ENCODE peak calls at places on chromosomes 1 and 21, in eight cellular contexts. W, U, J, O, A, G, E and Y are unnamed samples.

GRCh38 chr1:199698222-199698621 is 329.3 kb upstream of the NR5A2 start:
- DNase-seq in O (no peak), E (no peak), U (no peak), A (no peak), G (no peak), J (no peak), W (no peak), Y (no peak)

GRCh38 chr1:222096476-222096772 is 354.5 kb upstream of the DUSP10 start:
- DNase-seq in J (no peak), W (no peak), A (no peak), U (no peak), O (no peak), E (no peak), G (no peak), Y (no peak)

GRCh38 chr1:238252033-238252802 is 361.5 kb upstream of the ZP4 start:
- DNase-seq in J (no peak), W (peak; percentile 80), A (no peak), G (peak; percentile 58), O (peak; percentile 66), U (no peak), E (peak; percentile 57), Y (peak; percentile 34)

GRCh38 chr1:211345719-211346118 is 19.1 kb downstream of the TRAF5 start:
- DNase-seq in O (peak; percentile 36), A (no peak), U (no peak), W (peak; percentile 52), E (no peak), G (no peak), J (no peak), Y (no peak)

GRCh38 chr1:162497723-162498441 is at the start of gene UHMK1:
- DNase-seq in O (peak; percentile 95), E (peak; percentile 67), W (peak; percentile 81), J (peak; percentile 74), A (peak; percentile 92), G (peak; percentile 84), U (peak; percentile 57), Y (peak; percentile 86)

GRCh38 chr1:21631944-21632887 is 36.9 kb downstream of the RAP1GAP start:
- DNase-seq in W (no peak), U (no peak), J (no peak), O (peak; percentile 33), E (no peak), A (no peak), G (no peak), Y (no peak)

GRCh38 chr1:55071477-55071876 is 32.1 kb downstream of the PCSK9 start:
- DNase-seq in G (peak; percentile 46), A (peak; percentile 63), W (peak; percentile 67), U (no peak), J (no peak), E (peak; percentile 25), O (peak; percentile 86), Y (no peak)

GRCh38 chr21:45267390-45267760 is 20.3 kb downstream of the POFUT2 start:
- DNase-seq in G (no peak), J (no peak), U (no peak), A (no peak), W (no peak), O (no peak), E (no peak), Y (no peak)

GRCh38 chr21:21216013-21216412 is 217.8 kb downstream of the NCAM2 start:
- DNase-seq in A (no peak), W (no peak), O (no peak), U (no peak), G (no peak), E (no peak), J (no peak), Y (no peak)

GRCh38 chr1:18211764-18212163 is 104.2 kb downstream of the IGSF21 start:
- DNase-seq in G (no peak), O (no peak), W (no peak), U (no peak), E (no peak), J (no peak), A (no peak), Y (no peak)

GRCh38 chr1:966603-967295 is 467 bp downstream of the PLEKHN1 start:
- DNase-seq in U (no peak), A (peak; percentile 57), G (peak; percentile 90), W (peak; percentile 69), O (peak; percentile 44), E (no peak), J (no peak), Y (no peak)

GRCh38 chr1:189851806-189852367 is 625.8 kb downstream of the BRINP3 start:
- DNase-seq in O (no peak), G (peak; percentile 1), E (no peak), U (no peak), A (no peak), W (no peak), J (no peak), Y (no peak)

GRCh38 chr1:16155537-16156410 is at the start of gene EPHA2:
- DNase-seq in U (no peak), A (peak; percentile 90), O (peak; percentile 83), E (peak; percentile 80), J (peak; percentile 81), W (peak; percentile 97), G (peak; percentile 91), Y (peak; percentile 61)

GRCh38 chr1:59645893-59646292 is 168.9 kb upstream of the HOOK1 start:
- DNase-seq in G (no peak), W (no peak), J (no peak), A (no peak), O (no peak), E (no peak), U (peak; percentile 57), Y (no peak)

GRCh38 chr1:45928486-45929205 is 125.2 kb downstream of the MAST2 start:
- DNase-seq in G (no peak), E (no peak), W (no peak), J (no peak), A (no peak), O (peak; percentile 56), U (no peak), Y (no peak)

GRCh38 chr1:59230622-59231021 is 66.3 kb upstream of the FGGY start:
- DNase-seq in E (no peak), A (no peak), U (no peak), W (no peak), O (no peak), G (no peak), J (no peak), Y (no peak)

GRCh38 chr21:43721225-43721605 is 2.3 kb downstream of the PDXK start:
- DNase-seq in A (no peak), O (no peak), J (no peak), G (no peak), U (no peak), E (no peak), W (no peak), Y (no peak)

GRCh38 chr1:51234721-51235425 is 1.2 kb upstream of the RNF11 start:
- DNase-seq in A (peak; percentile 39), U (no peak), J (no peak), G (peak; percentile 60), W (no peak), E (no peak), O (peak; percentile 41), Y (no peak)

GRCh38 chr1:46094454-46094853 is 38.0 kb downstream of the PIK3R3 start:
- DNase-seq in W (no peak), J (no peak), E (no peak), U (no peak), A (no peak), O (no peak), G (no peak), Y (no peak)

GRCh38 chr1:73576084-73576483 is 621.9 kb downstream of the LRRIQ3 start:
- DNase-seq in A (no peak), W (no peak), G (no peak), J (no peak), E (no peak), O (no peak), U (no peak), Y (no peak)

GRCh38 chr1:6889875-6890480 is 104.7 kb downstream of the CAMTA1 start:
- DNase-seq in J (no peak), G (peak; percentile 44), W (peak; percentile 61), O (peak; percentile 83), E (peak; percentile 47), U (peak; percentile 11), A (peak; percentile 82), Y (no peak)

GRCh38 chr1:29123871-29124365 is at the start of gene TMEM200B:
- DNase-seq in J (no peak), E (no peak), O (no peak), G (no peak), W (peak; percentile 47), U (no peak), A (no peak), Y (no peak)

GRCh38 chr1:92951141-92951582 is 10.1 kb downstream of the DIPK1A start:
- DNase-seq in G (peak; percentile 74), O (peak; percentile 58), J (no peak), E (no peak), U (peak; percentile 46), W (no peak), A (no peak), Y (no peak)

GRCh38 chr1:106937104-106937503 is 119.4 kb upstream of the PRMT6 start:
- DNase-seq in J (no peak), G (peak; percentile 90), E (no peak), U (peak; percentile 77), O (peak; percentile 92), W (no peak), A (no peak), Y (no peak)

GRCh38 chr1:37475380-37476086 is 1.2 kb downstream of the ZC3H12A start:
- DNase-seq in G (no peak), U (no peak), W (no peak), J (no peak), O (no peak), E (no peak), A (no peak), Y (no peak)

DNA sequence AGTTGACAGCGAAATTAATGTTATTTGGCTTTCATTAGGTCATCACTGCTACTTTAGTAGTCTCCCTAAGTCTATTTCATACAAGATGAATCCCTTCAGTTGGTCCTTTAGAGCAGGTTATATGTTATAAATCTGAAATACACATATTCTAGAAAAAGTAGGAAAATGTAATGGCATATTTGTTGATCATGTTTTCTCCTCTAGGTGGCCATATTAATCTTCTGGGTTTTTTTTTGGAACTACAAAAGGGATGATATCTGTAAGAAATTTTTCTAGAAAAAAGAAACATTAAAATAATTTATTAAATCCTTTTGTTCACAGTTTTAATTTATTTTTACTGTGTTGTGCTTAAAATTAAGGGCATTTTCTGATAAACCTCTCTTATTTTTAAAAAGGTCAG is 87.9 kb downstream of the SYT14 start:
- DNase-seq in O (no peak), A (no peak), W (no peak), G (no peak), U (no peak), E (no peak), J (no peak), Y (no peak)
- TF ChIP-seq CTCF in O (no peak), A (no peak), W (no peak), G (no peak), U (peak; percentile 13), E (peak; percentile 26), J (peak; percentile 29), Y (no peak)

GRCh38 chr21:41346758-41347157 is 15.1 kb upstream of the MX2 start:
- DNase-seq in U (no peak), E (no peak), O (no peak), A (no peak), G (no peak), J (no peak), W (no peak), Y (no peak)
- TF ChIP-seq CTCF in U (no peak), E (no peak), O (no peak), A (no peak), G (no peak), J (no peak), W (no peak), Y (no peak)

GRCh38 chr1:172727956-172728603 is 69.2 kb downstream of the FASLG start:
- DNase-seq in W (peak; percentile 58), A (peak; percentile 9), O (peak; percentile 53), G (peak; percentile 39), U (no peak), J (no peak), E (no peak), Y (no peak)
- TF ChIP-seq CTCF in W (peak; percentile 90), A (peak; percentile 71), O (peak; percentile 67), G (peak; percentile 84), U (peak; percentile 55), J (peak; percentile 64), E (peak; percentile 58), Y (peak; percentile 45)

GRCh38 chr1:171983584-171983983 is 142.3 kb downstream of the DNM3 start:
- DNase-seq in G (peak; percentile 41), O (peak; percentile 65), E (no peak), U (no peak), J (no peak), W (no peak), A (peak; percentile 48), Y (no peak)
- TF ChIP-seq CTCF in G (peak; percentile 36), O (peak; percentile 54), E (peak; percentile 49), U (peak; percentile 57), J (no peak), W (no peak), A (peak; percentile 18), Y (no peak)